ENCODE peak calls at places on chromosomes 7 and 10, in ten cellular contexts. One of them, this sample, is unnamed.

GRCh38 chr7:95577137-95577536 is 19.2 kb downstream of the PDK4 start:
- DNase-seq in endothelial cell of umbilical vein: no peak
- DNase-seq in epithelial cell of esophagus: peak
- DNase-seq in psoas muscle: no peak
- DNase-seq in fibroblast of pulmonary artery: no peak
- DNase-seq in OCI-LY7: no peak
- DNase-seq in NB4: no peak
- DNase-seq in HCT116: no peak
- DNase-seq in GM06990: no peak
- DNase-seq in SK-N-SH: no peak
- DNase-seq in this sample: no peak

GRCh38 chr7:16409777-16410176 is 11.6 kb downstream of the CRPPA start:
- DNase-seq in fibroblast of pulmonary artery: no peak
- DNase-seq in GM06990: no peak
- DNase-seq in psoas muscle: no peak
- DNase-seq in HCT116: no peak
- DNase-seq in epithelial cell of esophagus: no peak
- DNase-seq in NB4: no peak
- DNase-seq in OCI-LY7: no peak
- DNase-seq in SK-N-SH: no peak
- DNase-seq in endothelial cell of umbilical vein: no peak
- DNase-seq in this sample: no peak

GRCh38 chr7:109246330-109247077 is 676.8 kb downstream of the DNAJB9 start:
- DNase-seq in HCT116: peak
- DNase-seq in NB4: no peak
- DNase-seq in fibroblast of pulmonary artery: peak
- DNase-seq in endothelial cell of umbilical vein: no peak
- DNase-seq in OCI-LY7: no peak
- DNase-seq in GM06990: no peak
- DNase-seq in epithelial cell of esophagus: peak
- DNase-seq in psoas muscle: no peak
- DNase-seq in SK-N-SH: no peak
- DNase-seq in this sample: peak

GRCh38 chr7:17234398-17235021 is 63.9 kb upstream of the AHR start:
- DNase-seq in psoas muscle: no peak
- DNase-seq in HCT116: peak
- DNase-seq in NB4: peak
- DNase-seq in SK-N-SH: no peak
- DNase-seq in GM06990: peak
- DNase-seq in endothelial cell of umbilical vein: peak
- DNase-seq in fibroblast of pulmonary artery: peak
- DNase-seq in epithelial cell of esophagus: peak
- DNase-seq in OCI-LY7: no peak
- DNase-seq in this sample: peak

GRCh38 chr10:93261961-93262610 is 188.4 kb downstream of the CYP26A1 start:
- DNase-seq in SK-N-SH: no peak
- DNase-seq in GM06990: no peak
- DNase-seq in epithelial cell of esophagus: peak
- DNase-seq in fibroblast of pulmonary artery: peak
- DNase-seq in psoas muscle: no peak
- DNase-seq in endothelial cell of umbilical vein: peak
- DNase-seq in NB4: no peak
- DNase-seq in OCI-LY7: no peak
- DNase-seq in HCT116: no peak
- DNase-seq in this sample: no peak

GRCh38 chr10:17026686-17027485 is 102.7 kb downstream of the CUBN start:
- DNase-seq in SK-N-SH: no peak
- DNase-seq in fibroblast of pulmonary artery: peak
- DNase-seq in OCI-LY7: no peak
- DNase-seq in NB4: no peak
- DNase-seq in psoas muscle: no peak
- DNase-seq in GM06990: peak
- DNase-seq in endothelial cell of umbilical vein: peak
- DNase-seq in epithelial cell of esophagus: peak
- DNase-seq in HCT116: no peak
- DNase-seq in this sample: no peak

GRCh38 chr7:38673795-38674194 is 42.6 kb upstream of the AMPH start:
- DNase-seq in GM06990: no peak
- DNase-seq in epithelial cell of esophagus: peak
- DNase-seq in NB4: peak
- DNase-seq in fibroblast of pulmonary artery: peak
- DNase-seq in OCI-LY7: no peak
- DNase-seq in SK-N-SH: no peak
- DNase-seq in HCT116: no peak
- DNase-seq in psoas muscle: no peak
- DNase-seq in endothelial cell of umbilical vein: peak
- DNase-seq in this sample: no peak

GRCh38 chr10:4023997-4024396 is 239.0 kb upstream of the KLF6 start:
- DNase-seq in NB4: peak
- DNase-seq in SK-N-SH: no peak
- DNase-seq in HCT116: no peak
- DNase-seq in fibroblast of pulmonary artery: no peak
- DNase-seq in epithelial cell of esophagus: no peak
- DNase-seq in GM06990: no peak
- DNase-seq in endothelial cell of umbilical vein: no peak
- DNase-seq in OCI-LY7: no peak
- DNase-seq in psoas muscle: no peak
- DNase-seq in this sample: no peak

GRCh38 chr7:108311446-108312168 is 144.6 kb downstream of the NRCAM start:
- DNase-seq in NB4: no peak
- DNase-seq in HCT116: no peak
- DNase-seq in SK-N-SH: no peak
- DNase-seq in OCI-LY7: no peak
- DNase-seq in epithelial cell of esophagus: peak
- DNase-seq in endothelial cell of umbilical vein: peak
- DNase-seq in fibroblast of pulmonary artery: peak
- DNase-seq in GM06990: peak
- DNase-seq in psoas muscle: no peak
- DNase-seq in this sample: peak

GRCh38 chr7:23469150-23469960 is 936 bp downstream of the IGF2BP3 start:
- DNase-seq in epithelial cell of esophagus: peak
- DNase-seq in SK-N-SH: peak
- DNase-seq in psoas muscle: no peak
- DNase-seq in endothelial cell of umbilical vein: peak
- DNase-seq in NB4: peak
- DNase-seq in HCT116: no peak
- DNase-seq in fibroblast of pulmonary artery: no peak
- DNase-seq in OCI-LY7: peak
- DNase-seq in GM06990: peak
- DNase-seq in this sample: no peak

DNA sequence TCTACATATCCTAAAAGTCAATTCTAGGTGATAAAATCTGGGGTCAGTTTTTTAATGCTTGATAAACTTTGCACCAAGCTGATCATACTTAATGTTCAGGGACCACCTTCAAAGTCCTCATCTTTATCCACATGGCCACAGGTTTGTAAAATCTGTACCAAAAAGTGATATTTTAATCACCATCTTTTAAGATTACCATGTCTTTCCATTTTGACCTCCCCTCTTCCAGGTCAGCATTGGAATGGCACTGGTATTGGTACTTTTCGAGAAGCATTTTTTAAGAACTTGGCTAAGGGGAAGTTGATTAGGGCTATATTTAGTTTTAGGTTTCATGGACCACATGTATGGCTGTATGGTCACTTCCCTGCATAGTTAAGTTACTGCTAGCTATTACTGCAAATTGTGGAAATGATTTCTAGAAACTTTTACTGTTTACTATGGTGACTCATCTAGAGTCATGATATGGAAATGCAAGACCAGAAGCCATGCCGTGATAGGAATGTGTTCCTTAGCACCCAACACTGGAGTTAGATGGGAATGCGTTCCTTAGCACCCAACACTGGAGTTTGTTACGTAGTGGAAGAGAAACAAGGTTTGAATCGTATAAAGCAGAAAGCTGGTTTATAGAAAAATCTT is 50.8 kb upstream of the ABLIM1 start:
- DNase-seq in endothelial cell of umbilical vein: peak
- DNase-seq in epithelial cell of esophagus: peak
- DNase-seq in HCT116: peak
- DNase-seq in NB4: no peak
- DNase-seq in fibroblast of pulmonary artery: peak
- DNase-seq in SK-N-SH: no peak
- DNase-seq in OCI-LY7: no peak
- DNase-seq in GM06990: no peak
- DNase-seq in psoas muscle: no peak
- DNase-seq in this sample: peak
- H3K4me3 ChIP-seq in endothelial cell of umbilical vein: no peak
- H3K4me3 ChIP-seq in epithelial cell of esophagus: no peak
- H3K4me3 ChIP-seq in HCT116: no peak
- H3K4me3 ChIP-seq in NB4: no peak
- H3K4me3 ChIP-seq in fibroblast of pulmonary artery: no peak
- H3K4me3 ChIP-seq in SK-N-SH: no peak
- H3K4me3 ChIP-seq in OCI-LY7: no peak
- H3K4me3 ChIP-seq in GM06990: no peak
- H3K4me3 ChIP-seq in psoas muscle: no peak
- H3K4me3 ChIP-seq in this sample: no peak

DNA sequence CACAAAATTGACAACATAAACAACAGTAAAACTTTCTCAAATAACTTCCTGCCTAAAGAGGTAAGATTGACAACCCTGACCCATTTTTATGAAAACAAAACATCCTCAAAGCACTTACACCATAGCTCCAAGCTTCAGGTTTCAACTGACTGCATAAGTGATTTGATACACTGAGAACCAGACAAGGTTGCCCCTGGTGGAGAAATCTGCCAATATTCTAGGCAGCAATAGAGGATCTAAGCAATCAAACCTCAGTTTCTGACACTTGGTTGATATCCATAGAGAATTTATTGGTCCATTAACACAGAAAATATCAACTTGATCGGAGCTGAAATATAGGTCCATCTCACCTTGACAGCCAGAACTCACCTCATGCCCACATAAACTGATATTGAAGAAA is 147.8 kb downstream of the ELAPOR2 start:
- DNase-seq in NB4: no peak
- DNase-seq in SK-N-SH: no peak
- DNase-seq in HCT116: no peak
- DNase-seq in fibroblast of pulmonary artery: no peak
- DNase-seq in OCI-LY7: peak
- DNase-seq in endothelial cell of umbilical vein: no peak
- DNase-seq in psoas muscle: no peak
- DNase-seq in epithelial cell of esophagus: peak
- DNase-seq in GM06990: no peak
- DNase-seq in this sample: no peak
- TF ChIP-seq CTCF in NB4: no peak
- TF ChIP-seq CTCF in SK-N-SH: peak
- TF ChIP-seq CTCF in HCT116: peak
- TF ChIP-seq CTCF in fibroblast of pulmonary artery: no peak
- TF ChIP-seq CTCF in OCI-LY7: peak
- TF ChIP-seq CTCF in endothelial cell of umbilical vein: no peak
- TF ChIP-seq CTCF in psoas muscle: no peak
- TF ChIP-seq CTCF in epithelial cell of esophagus: no peak
- TF ChIP-seq CTCF in GM06990: peak
- TF ChIP-seq CTCF in this sample: peak

GRCh38 chr10:125156196-125156595 is 4.2 kb downstream of the CTBP2 start:
- DNase-seq in SK-N-SH: no peak
- DNase-seq in OCI-LY7: no peak
- DNase-seq in epithelial cell of esophagus: no peak
- DNase-seq in NB4: no peak
- DNase-seq in HCT116: no peak
- DNase-seq in fibroblast of pulmonary artery: no peak
- DNase-seq in GM06990: no peak
- DNase-seq in psoas muscle: no peak
- DNase-seq in endothelial cell of umbilical vein: no peak
- DNase-seq in this sample: no peak
- H3K4me3 ChIP-seq in SK-N-SH: no peak
- H3K4me3 ChIP-seq in OCI-LY7: no peak
- H3K4me3 ChIP-seq in epithelial cell of esophagus: peak
- H3K4me3 ChIP-seq in NB4: no peak
- H3K4me3 ChIP-seq in HCT116: no peak
- H3K4me3 ChIP-seq in fibroblast of pulmonary artery: no peak
- H3K4me3 ChIP-seq in GM06990: no peak
- H3K4me3 ChIP-seq in psoas muscle: peak
- H3K4me3 ChIP-seq in endothelial cell of umbilical vein: no peak
- H3K4me3 ChIP-seq in this sample: no peak

GRCh38 chr7:30731619-30732018 is 20.3 kb upstream of the INMT start:
- DNase-seq in HCT116: no peak
- DNase-seq in SK-N-SH: peak
- DNase-seq in epithelial cell of esophagus: no peak
- DNase-seq in psoas muscle: no peak
- DNase-seq in NB4: no peak
- DNase-seq in OCI-LY7: no peak
- DNase-seq in GM06990: no peak
- DNase-seq in endothelial cell of umbilical vein: no peak
- DNase-seq in fibroblast of pulmonary artery: no peak
- DNase-seq in this sample: no peak
- TF ChIP-seq CTCF in HCT116: no peak
- TF ChIP-seq CTCF in SK-N-SH: no peak
- TF ChIP-seq CTCF in epithelial cell of esophagus: no peak
- TF ChIP-seq CTCF in psoas muscle: no peak
- TF ChIP-seq CTCF in NB4: no peak
- TF ChIP-seq CTCF in OCI-LY7: no peak
- TF ChIP-seq CTCF in GM06990: no peak
- TF ChIP-seq CTCF in endothelial cell of umbilical vein: no peak
- TF ChIP-seq CTCF in fibroblast of pulmonary artery: no peak
- TF ChIP-seq CTCF in this sample: no peak

GRCh38 chr10:123356101-123356500 is 201.9 kb downstream of the BUB3 start:
- DNase-seq in OCI-LY7: no peak
- DNase-seq in epithelial cell of esophagus: no peak
- DNase-seq in NB4: no peak
- DNase-seq in HCT116: no peak
- DNase-seq in psoas muscle: no peak
- DNase-seq in fibroblast of pulmonary artery: no peak
- DNase-seq in GM06990: no peak
- DNase-seq in endothelial cell of umbilical vein: no peak
- DNase-seq in SK-N-SH: no peak
- DNase-seq in this sample: no peak
- H3K4me3 ChIP-seq in OCI-LY7: no peak
- H3K4me3 ChIP-seq in epithelial cell of esophagus: no peak
- H3K4me3 ChIP-seq in NB4: no peak
- H3K4me3 ChIP-seq in HCT116: no peak
- H3K4me3 ChIP-seq in psoas muscle: no peak
- H3K4me3 ChIP-seq in fibroblast of pulmonary artery: no peak
- H3K4me3 ChIP-seq in GM06990: no peak
- H3K4me3 ChIP-seq in endothelial cell of umbilical vein: no peak
- H3K4me3 ChIP-seq in SK-N-SH: no peak
- H3K4me3 ChIP-seq in this sample: no peak

GRCh38 chr7:137986252-137987010 is 15.5 kb downstream of the CREB3L2 start:
- DNase-seq in endothelial cell of umbilical vein: no peak
- DNase-seq in epithelial cell of esophagus: peak
- DNase-seq in NB4: no peak
- DNase-seq in psoas muscle: no peak
- DNase-seq in OCI-LY7: peak
- DNase-seq in fibroblast of pulmonary artery: peak
- DNase-seq in SK-N-SH: no peak
- DNase-seq in GM06990: peak
- DNase-seq in HCT116: no peak
- DNase-seq in this sample: no peak
- TF ChIP-seq CTCF in endothelial cell of umbilical vein: no peak
- TF ChIP-seq CTCF in epithelial cell of esophagus: no peak
- TF ChIP-seq CTCF in NB4: no peak
- TF ChIP-seq CTCF in psoas muscle: no peak
- TF ChIP-seq CTCF in OCI-LY7: peak
- TF ChIP-seq CTCF in fibroblast of pulmonary artery: no peak
- TF ChIP-seq CTCF in SK-N-SH: no peak
- TF ChIP-seq CTCF in GM06990: peak
- TF ChIP-seq CTCF in HCT116: no peak
- TF ChIP-seq CTCF in this sample: no peak

GRCh38 chr10:70478191-70479160 is at the start of gene PALD1:
- DNase-seq in HCT116: peak
- DNase-seq in epithelial cell of esophagus: no peak
- DNase-seq in psoas muscle: peak
- DNase-seq in NB4: peak
- DNase-seq in fibroblast of pulmonary artery: peak
- DNase-seq in endothelial cell of umbilical vein: peak
- DNase-seq in OCI-LY7: peak
- DNase-seq in GM06990: peak
- DNase-seq in SK-N-SH: peak
- DNase-seq in this sample: peak
- H3K4me3 ChIP-seq in HCT116: peak
- H3K4me3 ChIP-seq in epithelial cell of esophagus: peak
- H3K4me3 ChIP-seq in psoas muscle: peak
- H3K4me3 ChIP-seq in NB4: peak
- H3K4me3 ChIP-seq in fibroblast of pulmonary artery: peak
- H3K4me3 ChIP-seq in endothelial cell of umbilical vein: peak
- H3K4me3 ChIP-seq in OCI-LY7: peak
- H3K4me3 ChIP-seq in GM06990: peak
- H3K4me3 ChIP-seq in SK-N-SH: peak
- H3K4me3 ChIP-seq in this sample: peak